ENCODE peak calls at places on chromosomes 6 and 20, in five cellular contexts. P, A, H, L and W are unnamed samples.

GRCh38 chr6:143037470-143037869 is 23.2 kb upstream of the AIG1 start:
- DNase-seq in P (no peak), A (no peak), H (no peak), L (no peak), W (no peak)

GRCh38 chr6:45132059-45132458 is 196.1 kb upstream of the RUNX2 start:
- DNase-seq in P (no peak), A (no peak), H (no peak), L (no peak), W (no peak)

GRCh38 chr20:32203556-32204484 is 3.7 kb downstream of the PLAGL2 start:
- DNase-seq in P (no peak), A (no peak), H (no peak), L (peak), W (no peak)

GRCh38 chr6:134303903-134304302 is 14.0 kb downstream of the SGK1 start:
- DNase-seq in P (no peak), A (no peak), H (no peak), L (no peak), W (no peak)

GRCh38 chr6:35970181-35970580 is 49.3 kb upstream of the SRPK1 start:
- DNase-seq in P (no peak), A (no peak), H (no peak), L (no peak), W (no peak)

GRCh38 chr20:5969348-5969935 is 19.0 kb downstream of the MCM8 start:
- DNase-seq in P (no peak), A (no peak), H (no peak), L (no peak), W (no peak)

GRCh38 chr6:13299403-13299821 is 28.9 kb downstream of the TBC1D7 start:
- DNase-seq in P (no peak), A (no peak), H (no peak), L (no peak), W (no peak)

GRCh38 chr6:105041880-105042279 is 85.0 kb downstream of the LIN28B start:
- DNase-seq in P (no peak), A (no peak), H (no peak), L (no peak), W (no peak)